ENCODE peak calls at places on chromosome 11, in four cellular contexts. P is A549, C is HCT116, K is HL-60. S is an unnamed sample.

GRCh38 chr11:75896843-75897419 is 81.9 kb downstream of the UVRAG start:
- DNase-seq in P (peak; percentile 41), C (peak; percentile 12), K (no peak), S (no peak)

GRCh38 chr11:8767466-8768142 is 85.0 kb downstream of the RPL27A start:
- DNase-seq in P (no peak), C (no peak), K (no peak), S (no peak)

GRCh38 chr11:130514316-130514715 is 65.9 kb downstream of the ADAMTS15 start:
- DNase-seq in P (no peak), C (no peak), K (no peak), S (no peak)

GRCh38 chr11:92141159-92141558 is 83.5 kb upstream of the FAT3 start:
- DNase-seq in P (no peak), C (no peak), K (no peak), S (no peak)

GRCh38 chr11:32829680-32830412 is at the start of gene PRRG4:
- DNase-seq in P (peak; percentile 35), C (no peak), K (no peak), S (no peak)

GRCh38 chr11:77560605-77561004 is 29.1 kb upstream of the AQP11 start:
- DNase-seq in P (peak; percentile 43), C (peak; percentile 46), K (no peak), S (no peak)

GRCh38 chr11:14908214-14908880 is 16.3 kb upstream of the CYP2R1 start:
- DNase-seq in P (peak; percentile 64), C (peak; percentile 51), K (no peak), S (no peak)

GRCh38 chr11:2088284-2088683 is 50.9 kb downstream of the IGF2 start:
- DNase-seq in P (no peak), C (no peak), K (no peak), S (no peak)

GRCh38 chr11:37451903-37452302 is 853.9 kb upstream of the RAG2 start:
- DNase-seq in P (no peak), C (no peak), K (no peak), S (no peak)

GRCh38 chr11:37450613-37451012 is 852.6 kb upstream of the RAG2 start:
- DNase-seq in P (no peak), C (no peak), K (peak; percentile 14), S (no peak)

DNA sequence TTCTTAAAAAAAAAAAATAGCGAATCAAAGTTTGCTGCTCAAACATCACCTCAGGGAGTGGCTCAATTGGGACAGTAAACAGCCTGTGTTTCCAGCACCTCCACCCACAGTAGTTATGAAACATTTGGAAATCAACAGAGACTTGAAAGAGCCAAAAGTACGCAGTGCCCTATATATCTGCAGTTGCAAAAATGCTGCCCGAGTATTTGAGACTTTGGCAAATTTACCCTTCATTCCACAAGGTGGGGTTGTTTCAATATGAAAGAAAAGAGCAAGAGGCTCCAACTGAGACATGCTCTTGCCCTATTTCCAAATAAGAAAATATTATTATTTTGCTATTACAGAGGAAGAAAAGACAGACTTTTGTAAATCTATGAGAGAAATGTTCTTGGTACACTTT is 851.1 kb upstream of the RAG2 start:
- DNase-seq in P (peak; percentile 6), C (no peak), K (no peak), S (no peak)
- TF ChIP-seq REST in P (no peak), C (no peak), K (no peak), S (no peak)

GRCh38 chr11:110289472-110289871 is 6.9 kb downstream of the RDX start:
- DNase-seq in P (no peak), C (no peak), K (no peak), S (no peak)

GRCh38 chr11:110286298-110287040 is 9.9 kb downstream of the RDX start:
- DNase-seq in P (no peak), C (no peak), K (no peak), S (no peak)

GRCh38 chr11:110287537-110287936 is 8.9 kb downstream of the RDX start:
- DNase-seq in P (no peak), C (no peak), K (no peak), S (no peak)

GRCh38 chr11:110279881-110280280 is 16.5 kb downstream of the RDX start:
- DNase-seq in P (no peak), C (no peak), K (no peak), S (no peak)

DNA sequence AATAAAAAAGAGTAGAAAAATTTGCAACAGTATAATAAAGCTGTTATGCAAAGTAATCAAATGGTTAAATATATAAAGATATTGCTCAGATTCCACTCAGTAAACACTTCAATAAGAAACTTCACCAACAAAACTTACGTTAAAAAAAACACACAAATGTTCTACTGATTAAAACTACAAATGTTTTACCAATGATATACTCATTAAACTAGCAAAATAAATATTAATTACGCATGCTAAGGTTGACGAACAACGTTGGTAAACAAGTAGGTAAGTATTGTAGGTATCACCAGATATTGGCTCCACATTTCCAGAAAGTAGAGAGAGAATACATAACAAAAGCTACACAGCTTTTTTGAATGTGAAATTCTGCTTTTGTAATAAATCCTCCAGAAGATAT is 12.6 kb downstream of the RDX start:
- DNase-seq in P (no peak), C (no peak), K (no peak), S (no peak)
- TF ChIP-seq REST in P (no peak), C (no peak), K (no peak), S (no peak)

GRCh38 chr11:64996710-64997380 is at the start of gene BATF2:
- DNase-seq in P (peak; percentile 76), C (peak; percentile 50), K (peak; percentile 52), S (no peak)
- TF ChIP-seq REST in P (no peak), C (no peak), K (no peak), S (peak; percentile 33)

GRCh38 chr11:61533039-61533375 is 24.5 kb downstream of the LRRC10B start:
- DNase-seq in P (no peak), C (no peak), K (no peak), S (no peak)

GRCh38 chr11:61532136-61533038 is 23.8 kb downstream of the LRRC10B start:
- DNase-seq in P (peak; percentile 49), C (no peak), K (no peak), S (no peak)

GRCh38 chr11:61533401-61533800 is 24.9 kb downstream of the LRRC10B start:
- DNase-seq in P (no peak), C (no peak), K (no peak), S (no peak)

GRCh38 chr11:61529537-61530225 is 21.1 kb downstream of the LRRC10B start:
- DNase-seq in P (no peak), C (no peak), K (no peak), S (no peak)

DNA sequence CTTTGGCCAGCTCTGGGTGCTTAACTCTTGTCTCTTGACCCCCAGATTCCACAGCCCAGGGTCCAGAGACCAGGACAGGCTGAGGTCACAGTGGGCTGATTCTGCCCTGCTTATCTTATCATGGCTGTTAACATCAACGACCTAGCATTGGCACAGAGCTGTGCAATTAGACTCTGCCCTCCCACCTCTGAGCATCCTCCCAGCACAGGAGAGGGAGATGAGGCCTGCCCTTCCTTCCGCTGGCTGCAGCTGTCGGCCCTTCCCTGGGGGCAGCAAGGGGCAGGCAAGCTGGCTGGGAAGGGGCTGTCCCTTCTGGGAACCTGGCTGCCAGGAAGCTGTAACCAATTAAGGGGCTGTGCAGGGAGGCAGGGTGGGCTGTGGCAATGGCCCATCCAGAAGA is 22.5 kb downstream of the LRRC10B start:
- DNase-seq in P (no peak), C (no peak), K (no peak), S (no peak)
- TF ChIP-seq REST in P (no peak), C (no peak), K (no peak), S (no peak)

DNA sequence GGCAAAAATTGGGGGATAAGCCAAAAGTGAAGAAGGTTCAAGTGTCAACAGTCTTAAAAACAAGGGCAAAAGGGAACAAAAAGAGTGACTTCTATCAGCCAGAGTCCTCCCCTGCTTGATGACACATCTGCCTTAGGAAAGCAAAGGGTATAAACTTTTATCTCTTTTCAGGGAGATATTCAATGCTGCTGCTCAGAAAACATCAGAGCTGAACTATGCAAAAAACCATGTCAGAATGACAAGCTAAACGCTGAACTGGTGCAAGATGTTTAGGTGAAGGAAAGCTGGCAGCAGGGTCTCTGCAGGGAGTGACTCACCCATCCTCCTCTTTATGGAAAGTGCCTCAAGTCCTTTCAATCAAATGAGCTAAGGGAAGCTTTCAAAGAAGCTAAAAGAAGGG is 24.7 kb downstream of the ALG9 start:
- DNase-seq in P (no peak), C (no peak), K (no peak), S (no peak)
- TF ChIP-seq REST in P (no peak), C (no peak), K (no peak), S (no peak)

GRCh38 chr11:82234256-82234655 is 499.4 kb downstream of the FAM181B start:
- DNase-seq in P (no peak), C (no peak), K (no peak), S (no peak)

GRCh38 chr11:82239498-82239897 is 494.2 kb downstream of the FAM181B start:
- DNase-seq in P (no peak), C (no peak), K (no peak), S (no peak)
- TF ChIP-seq REST in P (no peak), C (no peak), K (no peak), S (no peak)